ENCODE peak calls at places on chromosomes 2 and 18, in seven cellular contexts. Y is fibroblast of lung; Z is MM.1S; B is body of pancreas; F is CD8-positive, alpha-beta memory T cell; H is upper lobe of right lung; M is suprapubic skin. N is an unnamed sample.

GRCh38 chr18:8688857-8689256 is 16.5 kb upstream of the MTCL1 start:
- DNase-seq in H (no peak), M (no peak), Z (no peak), F (no peak), B (no peak), Y (no peak), N (no peak)

GRCh38 chr18:3481696-3482210 is 31.8 kb downstream of the TGIF1 start:
- DNase-seq in H (no peak), Y (peak; percentile 73), M (no peak), B (peak; percentile 15), F (no peak), Z (no peak), N (peak; percentile 48)

GRCh38 chr2:160144278-160144990 is 55.6 kb downstream of the ITGB6 start:
- DNase-seq in Y (no peak), Z (no peak), F (no peak), H (no peak), M (no peak), B (no peak), N (no peak)

GRCh38 chr2:14288016-14288415 is 344.5 kb upstream of the LRATD1 start:
- DNase-seq in B (no peak), Y (no peak), H (no peak), Z (no peak), M (peak; percentile 59), F (no peak), N (peak; percentile 32)

GRCh38 chr2:85851253-85851955 is 37.4 kb downstream of the ST3GAL5 start:
- DNase-seq in Y (no peak), H (no peak), Z (no peak), M (no peak), F (peak; percentile 27), B (peak; percentile 74), N (no peak)

GRCh38 chr2:146540271-146540932 is 1304.4 kb upstream of the ACVR2A start:
- DNase-seq in Y (no peak), M (no peak), F (no peak), H (no peak), Z (no peak), B (no peak), N (no peak)

GRCh38 chr2:204973546-204974071 is 428.3 kb downstream of the PARD3B start:
- DNase-seq in F (no peak), H (no peak), B (no peak), Y (no peak), Z (no peak), M (no peak), N (no peak)

GRCh38 chr2:127578411-127578810 is 42.9 kb downstream of the MYO7B start:
- DNase-seq in B (no peak), Y (no peak), H (no peak), F (no peak), M (no peak), Z (no peak), N (no peak)

GRCh38 chr2:69830045-69830905 is 815 bp downstream of the GMCL1 start:
- DNase-seq in Z (peak; percentile 41), B (peak; percentile 40), M (peak; percentile 76), Y (peak; percentile 24), H (peak; percentile 77), F (peak; percentile 60), N (peak; percentile 60)

GRCh38 chr2:218444692-218445357 is 25.9 kb downstream of the VIL1 start:
- DNase-seq in H (peak; percentile 30), M (no peak), Y (no peak), Z (no peak), F (no peak), B (no peak), N (peak; percentile 79)

GRCh38 chr2:224946911-224947310 is 95.4 kb downstream of the DOCK10 start:
- DNase-seq in H (no peak), Y (peak; percentile 77), Z (peak; percentile 77), M (no peak), F (peak; percentile 77), B (no peak), N (no peak)

GRCh38 chr2:69104281-69104680 is 91.3 kb downstream of the ANTXR1 start:
- DNase-seq in F (no peak), B (no peak), H (no peak), Y (no peak), M (peak; percentile 81), Z (no peak), N (no peak)

GRCh38 chr18:12091742-12092141 is 1.9 kb upstream of the ANKRD62 start:
- DNase-seq in Y (no peak), H (no peak), B (peak; percentile 95), M (no peak), Z (no peak), F (no peak), N (no peak)

GRCh38 chr2:85785027-85785822 is 31.4 kb downstream of the ATOH8 start:
- DNase-seq in B (no peak), H (peak; percentile 77), M (no peak), Z (no peak), Y (peak; percentile 78), F (no peak), N (peak; percentile 72)

GRCh38 chr2:66440011-66440542 is 5.2 kb downstream of the MEIS1 start:
- DNase-seq in Y (peak; percentile 70), B (no peak), M (no peak), Z (peak; percentile 24), F (no peak), H (no peak), N (peak; percentile 22)

GRCh38 chr2:235171511-235172130 is 219.8 kb downstream of the SH3BP4 start:
- DNase-seq in M (no peak), Z (no peak), H (no peak), F (no peak), Y (peak; percentile 61), B (no peak), N (peak; percentile 31)

GRCh38 chr2:116687381-116687780 is 1127.1 kb upstream of the DDX18 start:
- DNase-seq in F (no peak), B (no peak), M (no peak), Z (no peak), Y (no peak), H (no peak), N (no peak)

GRCh38 chr18:32576296-32576916 is 105.7 kb upstream of the GAREM1 start:
- DNase-seq in Y (peak; percentile 20), M (no peak), B (no peak), Z (no peak), H (no peak), F (no peak), N (peak; percentile 60)

GRCh38 chr2:55009277-55010055 is 40.8 kb downstream of the RTN4 start:
- DNase-seq in Y (no peak), B (no peak), F (no peak), M (no peak), Z (peak; percentile 53), H (no peak), N (no peak)
- H3K4me1 ChIP-seq in Y (peaks cover 17% of the 10 kb centered on the region), B (peaks cover 72% of the 10 kb centered on the region), F (peaks cover 47% of the 10 kb centered on the region), M (peaks cover 98% of the 10 kb centered on the region), Z (peaks cover 40% of the 10 kb centered on the region), H (peaks cover 66% of the 10 kb centered on the region), N (peaks cover 58% of the 10 kb centered on the region)

GRCh38 chr2:239319261-239319661 is 81.6 kb downstream of the HDAC4 start:
- DNase-seq in M (peak; percentile 77), Z (peak; percentile 26), H (no peak), Y (peak; percentile 60), B (peak; percentile 61), F (no peak), N (no peak)
- H3K4me1 ChIP-seq in M (peaks cover 39% of the 10 kb centered on the region), Z (no peaks in the 10 kb centered on the region), H (peaks cover 10% of the 10 kb centered on the region), Y (no peaks in the 10 kb centered on the region), B (peaks cover 21% of the 10 kb centered on the region), F (peaks cover 36% of the 10 kb centered on the region), N (peaks cover 18% of the 10 kb centered on the region)

GRCh38 chr2:42960835-42961165 is 168.4 kb upstream of the HAAO start:
- DNase-seq in M (no peak), H (no peak), F (no peak), Z (no peak), B (no peak), Y (peak; percentile 48), N (no peak)

GRCh38 chr2:42961385-42961800 is 169.0 kb upstream of the HAAO start:
- DNase-seq in Y (peak; percentile 45), B (no peak), Z (no peak), M (peak; percentile 86), H (no peak), F (no peak), N (no peak)

GRCh38 chr2:42963452-42964068 is 171.2 kb upstream of the HAAO start:
- DNase-seq in F (no peak), B (no peak), Y (no peak), H (no peak), M (no peak), Z (no peak), N (no peak)

GRCh38 chr2:42961948-42962347 is 169.6 kb upstream of the HAAO start:
- DNase-seq in Y (no peak), B (no peak), Z (no peak), M (no peak), H (no peak), F (no peak), N (no peak)

DNA sequence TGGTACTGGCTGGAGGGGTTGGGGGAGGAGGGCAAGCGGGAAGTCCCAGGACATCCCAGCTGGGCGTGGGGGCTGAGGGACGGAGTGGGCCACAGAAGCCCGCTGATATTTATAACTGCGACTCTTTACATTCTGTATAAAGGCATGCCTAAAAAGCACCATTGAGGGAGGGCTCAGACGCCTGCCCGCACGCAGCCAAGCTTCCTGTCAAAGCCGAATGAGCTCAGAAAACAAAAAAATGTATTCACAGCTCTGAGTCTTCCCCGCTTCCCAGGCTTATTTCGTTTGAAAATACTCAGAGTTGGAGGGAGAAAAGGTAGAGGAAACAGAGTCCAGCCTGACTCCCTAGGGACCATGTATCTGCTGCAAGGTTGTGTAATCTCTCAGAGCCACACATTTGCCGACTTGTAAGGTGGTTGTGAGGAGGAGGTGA is 170.2 kb upstream of the HAAO start:
- DNase-seq in M (no peak), B (no peak), Y (no peak), F (peak; percentile 23), Z (no peak), H (no peak), N (no peak)
- H3K4me1 ChIP-seq in M (peaks cover 75% of the 10 kb centered on the region), B (peaks cover 20% of the 10 kb centered on the region), Y (peaks cover 35% of the 10 kb centered on the region), F (no peaks in the 10 kb centered on the region), Z (no peaks in the 10 kb centered on the region), H (peaks cover 56% of the 10 kb centered on the region), N (peaks cover 61% of the 10 kb centered on the region)

DNA sequence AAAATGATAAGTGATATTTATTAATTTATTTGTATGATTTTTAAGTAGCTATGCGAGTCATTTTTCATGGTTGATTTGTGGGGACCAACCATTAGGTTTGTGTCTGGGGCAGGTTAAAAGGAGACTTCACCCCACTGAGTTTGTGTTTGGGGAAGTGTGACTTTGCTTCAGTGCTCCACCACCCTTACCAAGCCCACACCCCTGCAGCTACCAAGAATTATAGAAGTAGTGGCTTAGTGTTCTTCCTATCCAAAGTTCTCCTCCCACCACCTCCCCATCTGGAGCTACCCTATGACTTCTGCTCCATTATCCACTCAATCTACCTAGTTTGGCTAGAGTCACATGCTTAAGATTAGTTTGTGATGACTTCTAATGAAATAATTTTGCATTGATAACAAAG is 182.1 kb upstream of the ZEB2 start:
- DNase-seq in Z (no peak), Y (no peak), M (no peak), F (no peak), B (no peak), H (no peak), N (no peak)
- H3K4me1 ChIP-seq in Z (no peaks in the 10 kb centered on the region), Y (no peaks in the 10 kb centered on the region), M (peaks cover 4% of the 10 kb centered on the region), F (no peaks in the 10 kb centered on the region), B (no peaks in the 10 kb centered on the region), H (no peaks in the 10 kb centered on the region), N (no peaks in the 10 kb centered on the region)

DNA sequence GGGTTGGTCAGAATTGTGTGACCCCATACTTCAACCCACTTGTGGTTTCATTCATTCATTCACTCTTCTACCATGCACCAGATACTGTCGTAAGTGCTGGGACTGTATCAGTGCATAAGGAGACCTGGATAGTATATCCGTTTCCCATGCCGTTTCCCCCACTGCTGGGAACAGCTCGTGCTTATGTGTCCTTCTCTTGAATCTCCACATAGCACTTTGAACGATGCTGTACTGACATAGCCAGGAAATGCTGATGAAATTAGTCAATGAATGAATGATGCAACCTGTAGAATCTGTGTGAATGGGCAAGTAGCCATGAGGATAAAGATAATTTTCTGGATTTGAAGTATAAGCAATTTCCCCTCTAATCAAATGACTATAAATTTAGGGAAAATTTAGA is 276.1 kb downstream of the BCL2 start:
- DNase-seq in F (no peak), Z (no peak), H (no peak), B (no peak), M (no peak), Y (peak; percentile 36), N (no peak)
- H3K4me1 ChIP-seq in F (no peaks in the 10 kb centered on the region), Z (peaks cover 30% of the 10 kb centered on the region), H (no peaks in the 10 kb centered on the region), B (peaks cover 5% of the 10 kb centered on the region), M (no peaks in the 10 kb centered on the region), Y (no peaks in the 10 kb centered on the region), N (no peaks in the 10 kb centered on the region)

N was measured in hepatocyte.